ENCODE peak calls at places on chromosomes 12 and 14, in eight cellular contexts. X is H9; R is NCI-H2029; N is activated CD4-positive, alpha-beta T cell treated with anti-CD3 and anti-CD28 coated beads, Interleukin-2, amount 50 U/mL, for 24 hours; I is effector memory CD4-positive, alpha-beta T cell; O is stimulated activated effector memory CD8-positive, alpha-beta T cell treated with anti-CD3 and anti-CD28 coated beads, Interleukin-12 subunit alpha, Interleukin-12 subunit beta, amount 100 ng/mL, for 72 hours; U is pancreas; W is sigmoid colon. K is an unnamed sample.

GRCh38 chr12:95790912-95791849 is 617 bp upstream of the NTN4 start:
- DNase-seq in X (peak), R (no peak), N (peak), I (peak), O (peak), U (peak), W (peak), K (no peak)

GRCh38 chr14:53389207-53389606 is 236.1 kb upstream of the DDHD1 start:
- DNase-seq in X (no peak), R (no peak), N (no peak), I (no peak), O (no peak), U (no peak), W (no peak), K (no peak)

GRCh38 chr12:697426-697825 is 34.2 kb upstream of the NINJ2 start:
- DNase-seq in X (no peak), R (no peak), N (no peak), I (no peak), O (no peak), U (no peak), W (no peak), K (no peak)

GRCh38 chr14:71206766-71207371 is 299.6 kb downstream of the PCNX1 start:
- DNase-seq in X (no peak), R (no peak), N (no peak), I (no peak), O (no peak), U (no peak), W (peak), K (peak)

GRCh38 chr12:56271031-56271430 is 4.3 kb downstream of the COQ10A start:
- DNase-seq in X (no peak), R (no peak), N (no peak), I (no peak), O (no peak), U (no peak), W (no peak), K (no peak)

GRCh38 chr12:93358821-93359220 is 18.9 kb upstream of the NUDT4 start:
- DNase-seq in X (no peak), R (no peak), N (no peak), I (no peak), O (no peak), U (no peak), W (no peak), K (no peak)

GRCh38 chr14:35231207-35231755 is 60.9 kb upstream of the PSMA6 start:
- DNase-seq in X (no peak), R (no peak), N (no peak), I (no peak), O (no peak), U (no peak), W (no peak), K (no peak)

GRCh38 chr12:28961948-28962384 is 187.1 kb upstream of the FAR2 start:
- DNase-seq in X (no peak), R (no peak), N (no peak), I (no peak), O (no peak), U (no peak), W (no peak), K (no peak)

GRCh38 chr12:114399664-114400211 is 6.2 kb downstream of the TBX5 start:
- DNase-seq in X (peak), R (no peak), N (no peak), I (no peak), O (no peak), U (no peak), W (peak), K (no peak)

GRCh38 chr12:62799766-62800406 is 135.1 kb downstream of the PPM1H start:
- DNase-seq in X (peak), R (no peak), N (no peak), I (no peak), O (no peak), U (no peak), W (no peak), K (no peak)

GRCh38 chr12:112616469-112617190 is 174.9 kb upstream of the RPH3A start:
- DNase-seq in X (peak), R (no peak), N (no peak), I (no peak), O (no peak), U (no peak), W (no peak), K (no peak)

K was measured in BE2C.